ENCODE peak calls at places on chromosomes 5 and 9, in seven cellular contexts. One of them, this sample, is unnamed.

GRCh38 chr9:128703616-128704355 is 1.5 kb downstream of the PKN3 start:
- DNase-seq in dorsolateral prefrontal cortex: peak
- DNase-seq in OCI-LY7: no peak
- DNase-seq in heart right ventricle: peak
- DNase-seq in HCT116: no peak
- DNase-seq in tibial artery: no peak
- DNase-seq in fibroblast of villous mesenchyme: no peak
- DNase-seq in this sample: no peak

GRCh38 chr9:22244141-22245011 is 202.2 kb upstream of the DMRTA1 start:
- DNase-seq in heart right ventricle: no peak
- DNase-seq in HCT116: peak
- DNase-seq in fibroblast of villous mesenchyme: peak
- DNase-seq in OCI-LY7: peak
- DNase-seq in dorsolateral prefrontal cortex: no peak
- DNase-seq in tibial artery: no peak
- DNase-seq in this sample: peak

GRCh38 chr5:7261049-7261448 is 134.9 kb upstream of the ADCY2 start:
- DNase-seq in tibial artery: no peak
- DNase-seq in dorsolateral prefrontal cortex: no peak
- DNase-seq in OCI-LY7: peak
- DNase-seq in fibroblast of villous mesenchyme: peak
- DNase-seq in heart right ventricle: no peak
- DNase-seq in HCT116: no peak
- DNase-seq in this sample: peak

GRCh38 chr5:97338729-97339128 is 155.7 kb upstream of the RIOK2 start:
- DNase-seq in heart right ventricle: no peak
- DNase-seq in HCT116: no peak
- DNase-seq in OCI-LY7: no peak
- DNase-seq in tibial artery: no peak
- DNase-seq in fibroblast of villous mesenchyme: no peak
- DNase-seq in dorsolateral prefrontal cortex: no peak
- DNase-seq in this sample: no peak

GRCh38 chr5:80216753-80217596 is 38.9 kb downstream of the SERINC5 start:
- DNase-seq in OCI-LY7: no peak
- DNase-seq in HCT116: no peak
- DNase-seq in heart right ventricle: peak
- DNase-seq in fibroblast of villous mesenchyme: no peak
- DNase-seq in dorsolateral prefrontal cortex: peak
- DNase-seq in tibial artery: peak
- DNase-seq in this sample: no peak

GRCh38 chr5:174563899-174564298 is 160.5 kb upstream of the MSX2 start:
- DNase-seq in tibial artery: no peak
- DNase-seq in fibroblast of villous mesenchyme: peak
- DNase-seq in OCI-LY7: no peak
- DNase-seq in dorsolateral prefrontal cortex: no peak
- DNase-seq in heart right ventricle: no peak
- DNase-seq in HCT116: no peak
- DNase-seq in this sample: peak

GRCh38 chr9:89635816-89636215 is 31.0 kb downstream of the GADD45G start:
- DNase-seq in tibial artery: no peak
- DNase-seq in HCT116: no peak
- DNase-seq in dorsolateral prefrontal cortex: peak
- DNase-seq in fibroblast of villous mesenchyme: no peak
- DNase-seq in heart right ventricle: no peak
- DNase-seq in OCI-LY7: no peak
- DNase-seq in this sample: no peak

GRCh38 chr5:69308046-69308553 is 24.5 kb downstream of the CCDC125 start:
- DNase-seq in heart right ventricle: no peak
- DNase-seq in tibial artery: no peak
- DNase-seq in fibroblast of villous mesenchyme: no peak
- DNase-seq in OCI-LY7: no peak
- DNase-seq in HCT116: no peak
- DNase-seq in dorsolateral prefrontal cortex: no peak
- DNase-seq in this sample: no peak

GRCh38 chr9:20024159-20024571 is 235.3 kb upstream of the SLC24A2 start:
- DNase-seq in tibial artery: no peak
- DNase-seq in HCT116: no peak
- DNase-seq in dorsolateral prefrontal cortex: no peak
- DNase-seq in OCI-LY7: no peak
- DNase-seq in fibroblast of villous mesenchyme: peak
- DNase-seq in heart right ventricle: no peak
- DNase-seq in this sample: peak

GRCh38 chr9:7172445-7173115 is 414.8 kb downstream of the KDM4C start:
- DNase-seq in heart right ventricle: no peak
- DNase-seq in OCI-LY7: no peak
- DNase-seq in dorsolateral prefrontal cortex: no peak
- DNase-seq in fibroblast of villous mesenchyme: peak
- DNase-seq in tibial artery: no peak
- DNase-seq in HCT116: no peak
- DNase-seq in this sample: peak

GRCh38 chr5:56375011-56375410 is 141.9 kb upstream of the ANKRD55 start:
- DNase-seq in heart right ventricle: peak
- DNase-seq in dorsolateral prefrontal cortex: no peak
- DNase-seq in OCI-LY7: no peak
- DNase-seq in fibroblast of villous mesenchyme: no peak
- DNase-seq in tibial artery: no peak
- DNase-seq in HCT116: no peak
- DNase-seq in this sample: no peak

GRCh38 chr5:160390787-160391696 is 8.8 kb downstream of the FAM200C start:
- DNase-seq in HCT116: no peak
- DNase-seq in heart right ventricle: no peak
- DNase-seq in OCI-LY7: peak
- DNase-seq in dorsolateral prefrontal cortex: no peak
- DNase-seq in tibial artery: no peak
- DNase-seq in fibroblast of villous mesenchyme: peak
- DNase-seq in this sample: peak

GRCh38 chr9:120922404-120923173 is 4.0 kb downstream of the TRAF1 start:
- DNase-seq in dorsolateral prefrontal cortex: no peak
- DNase-seq in fibroblast of villous mesenchyme: no peak
- DNase-seq in heart right ventricle: no peak
- DNase-seq in OCI-LY7: no peak
- DNase-seq in tibial artery: no peak
- DNase-seq in HCT116: no peak
- DNase-seq in this sample: no peak

GRCh38 chr9:137128158-137129088 is 10.5 kb upstream of the GRIN1 start:
- DNase-seq in OCI-LY7: peak
- DNase-seq in HCT116: no peak
- DNase-seq in heart right ventricle: no peak
- DNase-seq in tibial artery: no peak
- DNase-seq in dorsolateral prefrontal cortex: no peak
- DNase-seq in fibroblast of villous mesenchyme: no peak
- DNase-seq in this sample: no peak

GRCh38 chr9:130042931-130043653 is at the start of gene FNBP1:
- DNase-seq in tibial artery: peak
- DNase-seq in OCI-LY7: peak
- DNase-seq in heart right ventricle: peak
- DNase-seq in dorsolateral prefrontal cortex: peak
- DNase-seq in fibroblast of villous mesenchyme: peak
- DNase-seq in HCT116: no peak
- DNase-seq in this sample: peak

DNA sequence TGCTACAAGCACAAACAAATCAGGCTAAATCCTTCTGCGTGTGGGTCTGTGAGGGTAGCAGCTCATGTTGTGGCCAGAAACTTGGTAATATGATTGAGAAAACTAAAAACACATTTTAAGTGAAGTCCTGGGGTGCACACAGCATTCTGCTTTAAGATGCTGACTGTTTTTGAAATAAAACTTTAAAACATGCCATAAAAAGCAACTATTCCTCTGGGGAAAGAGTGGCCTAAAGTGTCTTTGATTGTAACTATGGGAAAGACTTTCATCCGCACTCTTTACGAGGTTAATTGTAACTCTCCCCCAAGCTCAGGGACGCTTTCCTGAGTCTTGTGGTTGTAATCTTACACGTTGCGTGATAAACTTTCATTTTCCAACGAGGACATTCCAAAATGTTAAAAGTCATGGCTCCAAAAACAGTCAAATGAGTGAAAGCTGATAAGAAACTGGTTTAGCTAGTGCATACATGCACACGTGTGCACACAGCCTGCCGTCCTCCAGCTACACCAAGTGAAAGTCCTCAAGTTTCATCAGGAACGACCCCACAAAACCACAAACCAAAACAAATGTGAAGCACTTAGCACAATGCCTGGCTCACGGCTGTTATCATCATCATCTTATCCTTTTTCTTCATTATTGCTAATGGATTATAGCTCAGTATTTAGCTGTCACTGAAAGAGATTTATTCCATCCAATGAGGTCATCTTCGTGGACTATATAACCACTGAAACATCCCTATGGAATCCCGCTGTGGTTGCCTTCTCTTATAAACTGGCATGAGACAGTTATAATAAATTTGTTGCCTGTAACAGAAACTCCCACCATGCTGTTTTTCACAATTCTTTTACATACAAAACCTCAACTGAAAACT is 56.4 kb downstream of the SAXO1 start:
- DNase-seq in tibial artery: no peak
- DNase-seq in HCT116: no peak
- DNase-seq in dorsolateral prefrontal cortex: no peak
- DNase-seq in heart right ventricle: no peak
- DNase-seq in OCI-LY7: no peak
- DNase-seq in fibroblast of villous mesenchyme: peak
- DNase-seq in this sample: peak
- H3K4me3 ChIP-seq in tibial artery: peak
- H3K4me3 ChIP-seq in HCT116: no peak
- H3K4me3 ChIP-seq in dorsolateral prefrontal cortex: no peak
- H3K4me3 ChIP-seq in heart right ventricle: no peak
- H3K4me3 ChIP-seq in OCI-LY7: no peak
- H3K4me3 ChIP-seq in fibroblast of villous mesenchyme: peak
- H3K4me3 ChIP-seq in this sample: peak

GRCh38 chr5:141398608-141399007 is 861 bp downstream of the PCDHGB5 start:
- DNase-seq in dorsolateral prefrontal cortex: no peak
- DNase-seq in tibial artery: no peak
- DNase-seq in HCT116: no peak
- DNase-seq in heart right ventricle: no peak
- DNase-seq in fibroblast of villous mesenchyme: no peak
- DNase-seq in OCI-LY7: no peak
- DNase-seq in this sample: no peak
- H3K4me3 ChIP-seq in dorsolateral prefrontal cortex: no peak
- H3K4me3 ChIP-seq in tibial artery: no peak
- H3K4me3 ChIP-seq in HCT116: no peak
- H3K4me3 ChIP-seq in heart right ventricle: no peak
- H3K4me3 ChIP-seq in fibroblast of villous mesenchyme: peak
- H3K4me3 ChIP-seq in OCI-LY7: no peak
- H3K4me3 ChIP-seq in this sample: no peak

GRCh38 chr5:114360816-114361723 is 800 bp upstream of the KCNN2 start:
- DNase-seq in dorsolateral prefrontal cortex: peak
- DNase-seq in HCT116: no peak
- DNase-seq in OCI-LY7: no peak
- DNase-seq in tibial artery: no peak
- DNase-seq in fibroblast of villous mesenchyme: peak
- DNase-seq in heart right ventricle: peak
- DNase-seq in this sample: no peak

GRCh38 chr5:114362197-114362976 is 517 bp downstream of the KCNN2 start:
- DNase-seq in HCT116: no peak
- DNase-seq in heart right ventricle: peak
- DNase-seq in tibial artery: no peak
- DNase-seq in dorsolateral prefrontal cortex: peak
- DNase-seq in OCI-LY7: no peak
- DNase-seq in fibroblast of villous mesenchyme: peak
- DNase-seq in this sample: no peak

GRCh38 chr5:114362977-114363721 is 1.3 kb downstream of the KCNN2 start:
- DNase-seq in fibroblast of villous mesenchyme: peak
- DNase-seq in heart right ventricle: no peak
- DNase-seq in tibial artery: no peak
- DNase-seq in HCT116: no peak
- DNase-seq in dorsolateral prefrontal cortex: peak
- DNase-seq in OCI-LY7: no peak
- DNase-seq in this sample: no peak

GRCh38 chr5:114360362-114360761 is 1.5 kb upstream of the KCNN2 start:
- DNase-seq in dorsolateral prefrontal cortex: no peak
- DNase-seq in heart right ventricle: no peak
- DNase-seq in tibial artery: no peak
- DNase-seq in fibroblast of villous mesenchyme: no peak
- DNase-seq in OCI-LY7: no peak
- DNase-seq in HCT116: no peak
- DNase-seq in this sample: no peak

GRCh38 chr5:114361724-114362196 is at the start of gene KCNN2:
- DNase-seq in dorsolateral prefrontal cortex: peak
- DNase-seq in tibial artery: no peak
- DNase-seq in fibroblast of villous mesenchyme: peak
- DNase-seq in heart right ventricle: peak
- DNase-seq in HCT116: no peak
- DNase-seq in OCI-LY7: no peak
- DNase-seq in this sample: peak
- H3K4me3 ChIP-seq in dorsolateral prefrontal cortex: peak
- H3K4me3 ChIP-seq in tibial artery: peak
- H3K4me3 ChIP-seq in fibroblast of villous mesenchyme: peak
- H3K4me3 ChIP-seq in heart right ventricle: peak
- H3K4me3 ChIP-seq in HCT116: no peak
- H3K4me3 ChIP-seq in OCI-LY7: no peak
- H3K4me3 ChIP-seq in this sample: peak

GRCh38 chr5:151153766-151154272 is 3.8 kb downstream of the ANXA6 start:
- DNase-seq in OCI-LY7: no peak
- DNase-seq in heart right ventricle: no peak
- DNase-seq in dorsolateral prefrontal cortex: no peak
- DNase-seq in fibroblast of villous mesenchyme: peak
- DNase-seq in tibial artery: no peak
- DNase-seq in HCT116: no peak
- DNase-seq in this sample: no peak

GRCh38 chr5:151155777-151156731 is 1.5 kb downstream of the ANXA6 start:
- DNase-seq in HCT116: no peak
- DNase-seq in OCI-LY7: peak
- DNase-seq in fibroblast of villous mesenchyme: peak
- DNase-seq in tibial artery: no peak
- DNase-seq in dorsolateral prefrontal cortex: no peak
- DNase-seq in heart right ventricle: peak
- DNase-seq in this sample: peak

GRCh38 chr5:151153300-151153699 is 4.3 kb downstream of the ANXA6 start:
- DNase-seq in HCT116: no peak
- DNase-seq in fibroblast of villous mesenchyme: no peak
- DNase-seq in OCI-LY7: no peak
- DNase-seq in dorsolateral prefrontal cortex: no peak
- DNase-seq in heart right ventricle: no peak
- DNase-seq in tibial artery: no peak
- DNase-seq in this sample: no peak

GRCh38 chr5:151156732-151157402 is 712 bp downstream of the ANXA6 start:
- DNase-seq in fibroblast of villous mesenchyme: no peak
- DNase-seq in tibial artery: no peak
- DNase-seq in heart right ventricle: no peak
- DNase-seq in OCI-LY7: no peak
- DNase-seq in dorsolateral prefrontal cortex: no peak
- DNase-seq in HCT116: no peak
- DNase-seq in this sample: peak

DNA sequence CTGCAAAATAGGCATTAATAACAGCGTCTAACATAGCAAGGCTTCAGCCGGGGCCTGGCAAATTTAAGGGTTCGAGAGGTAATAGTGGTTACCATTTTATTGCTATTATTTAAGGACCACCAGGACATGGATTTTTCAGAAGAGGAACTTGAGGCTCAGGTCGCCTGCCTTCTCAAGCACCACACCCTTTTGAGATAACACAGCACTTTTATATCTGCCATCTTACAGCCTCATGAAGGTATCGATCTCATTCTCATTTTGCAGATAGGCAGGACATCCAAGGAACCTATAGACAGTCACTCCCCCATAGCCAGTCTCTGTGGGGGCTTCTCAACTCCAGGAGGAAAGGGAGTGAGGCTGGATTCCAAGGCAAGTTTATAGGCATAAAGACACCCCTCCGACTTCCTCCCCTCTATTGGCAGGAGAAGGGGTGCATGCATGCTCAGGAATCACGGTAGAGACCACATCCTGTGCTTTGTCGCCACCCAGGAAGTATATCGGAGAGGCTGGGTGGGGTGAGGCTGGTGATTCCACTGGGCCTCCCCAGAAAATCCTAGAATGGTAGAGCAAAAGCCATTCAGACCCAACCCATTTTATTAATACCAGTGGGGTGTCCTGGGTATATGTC is 2.3 kb downstream of the ANXA6 start:
- DNase-seq in HCT116: no peak
- DNase-seq in fibroblast of villous mesenchyme: peak
- DNase-seq in OCI-LY7: peak
- DNase-seq in dorsolateral prefrontal cortex: no peak
- DNase-seq in tibial artery: no peak
- DNase-seq in heart right ventricle: no peak
- DNase-seq in this sample: no peak
- H3K4me3 ChIP-seq in HCT116: no peak
- H3K4me3 ChIP-seq in fibroblast of villous mesenchyme: peak
- H3K4me3 ChIP-seq in OCI-LY7: peak
- H3K4me3 ChIP-seq in dorsolateral prefrontal cortex: peak
- H3K4me3 ChIP-seq in tibial artery: peak
- H3K4me3 ChIP-seq in heart right ventricle: peak
- H3K4me3 ChIP-seq in this sample: peak